ENCODE peak calls at places on chromosome 22, in eight cellular contexts. J is A549, F is HCT116, T is IMR-90, L is HepG2, B is H1, H is K562, I is GM12878. Y is an unnamed sample.

GRCh38 chr22:42342426-42343135 is 72.1 kb upstream of the TCF20 start:
- DNase-seq in J (no peak), F (no peak), T (no peak), L (no peak), B (no peak), H (no peak), I (no peak), Y (no peak)

GRCh38 chr22:37147186-37147990 is 2.3 kb downstream of the IL2RB start:
- DNase-seq in J (no peak), F (no peak), T (no peak), L (no peak), B (no peak), H (no peak), I (no peak), Y (no peak)

GRCh38 chr22:26669060-26669481 is 11.7 kb downstream of the MIAT start:
- DNase-seq in J (no peak), F (peak; percentile 62), T (peak; percentile 63), L (peak; percentile 32), B (no peak), H (no peak), I (no peak), Y (peak; percentile 55)

GRCh38 chr22:27422442-27422841 is 379.1 kb downstream of the MN1 start:
- DNase-seq in J (no peak), F (no peak), T (no peak), L (no peak), B (no peak), H (no peak), I (no peak), Y (no peak)

GRCh38 chr22:28799125-28799833 is 1.1 kb downstream of the XBP1 start:
- DNase-seq in J (peak; percentile 71), F (peak; percentile 35), T (peak; percentile 96), L (peak; percentile 70), B (no peak), H (peak; percentile 54), I (no peak), Y (peak; percentile 82)

GRCh38 chr22:37676691-37677627 is 1.5 kb downstream of the LGALS1 start:
- DNase-seq in J (no peak), F (peak; percentile 69), T (peak; percentile 98), L (peak; percentile 75), B (peak; percentile 78), H (peak; percentile 95), I (no peak), Y (peak; percentile 95)

GRCh38 chr22:24156915-24157782 is 24.1 kb upstream of the SUSD2 start:
- DNase-seq in J (peak; percentile 82), F (peak; percentile 67), T (peak; percentile 64), L (peak; percentile 89), B (peak; percentile 80), H (peak; percentile 84), I (peak; percentile 78), Y (peak; percentile 75)

GRCh38 chr22:33823552-33823951 is 96.7 kb downstream of the LARGE1 start:
- DNase-seq in J (no peak), F (no peak), T (peak; percentile 45), L (peak; percentile 69), B (no peak), H (no peak), I (no peak), Y (no peak)

GRCh38 chr22:21020802-21021429 is 6.0 kb downstream of the P2RX6 start:
- DNase-seq in J (peak; percentile 51), F (no peak), T (no peak), L (no peak), B (no peak), H (peak; percentile 85), I (no peak), Y (no peak)

DNA sequence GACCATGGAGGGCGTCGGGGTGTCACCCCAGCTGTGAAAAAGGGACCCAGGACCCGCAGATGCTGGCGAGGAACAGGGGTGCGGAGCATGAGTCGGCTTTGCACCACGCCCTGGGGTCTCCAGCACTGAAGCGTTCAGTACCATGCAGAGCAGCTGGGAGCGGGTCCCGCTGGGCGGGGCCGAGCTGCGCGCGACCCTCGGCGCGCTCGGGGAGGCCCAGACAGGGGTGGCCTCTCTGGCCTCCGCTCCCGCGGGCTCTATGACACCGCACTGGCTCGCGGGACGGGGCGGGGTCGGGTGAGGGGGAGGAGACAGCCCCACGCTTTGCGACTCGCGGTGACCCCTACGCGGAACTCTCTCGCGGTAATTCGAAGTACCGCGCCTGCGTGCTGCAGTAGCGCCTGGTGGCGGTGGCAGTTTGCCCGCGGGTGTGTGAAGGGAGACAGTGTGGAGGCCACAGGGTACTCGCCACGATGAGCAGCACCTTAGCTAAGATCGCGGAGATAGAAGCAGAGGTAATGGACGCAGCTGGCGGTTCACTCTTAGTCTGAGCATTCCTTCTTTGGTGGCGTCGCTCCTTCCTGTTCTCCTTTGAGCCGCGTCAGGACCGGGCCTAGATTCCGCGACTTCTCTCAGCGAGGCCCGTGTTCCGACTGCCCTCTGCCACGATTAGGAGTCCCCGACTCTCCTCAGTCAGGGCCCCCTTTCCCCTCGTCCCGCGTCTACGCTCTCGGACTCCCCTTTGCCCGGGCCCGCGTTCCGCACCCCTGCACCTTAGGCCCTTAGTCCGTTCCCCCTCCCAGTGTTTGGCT is at the start of gene DRG1:
- DNase-seq in J (peak; percentile 85), F (peak; percentile 89), T (peak; percentile 92), L (peak; percentile 90), B (peak; percentile 85), H (peak; percentile 94), I (peak; percentile 85), Y (peak; percentile 96)
- TF ChIP-seq POLR2A in J (peak; percentile 76), F (peak; percentile 95), T (peak; percentile 92), L (peak; percentile 95), B (peak; percentile 92), H (peak; percentile 96), I (peak; percentile 99), Y (peak; percentile 99)

GRCh38 chr22:44710474-44711235 is 8.7 kb downstream of the PRR5 start:
- DNase-seq in J (no peak), F (no peak), T (no peak), L (no peak), B (no peak), H (no peak), I (no peak), Y (no peak)

GRCh38 chr22:44712962-44713361 is 11.0 kb downstream of the PRR5 start:
- DNase-seq in J (no peak), F (no peak), T (no peak), L (no peak), B (no peak), H (no peak), I (no peak), Y (no peak)

GRCh38 chr22:44711236-44711560 is 9.2 kb downstream of the PRR5 start:
- DNase-seq in J (no peak), F (no peak), T (no peak), L (no peak), B (no peak), H (no peak), I (no peak), Y (no peak)

GRCh38 chr22:44711701-44712100 is 9.7 kb downstream of the PRR5 start:
- DNase-seq in J (no peak), F (no peak), T (no peak), L (no peak), B (no peak), H (no peak), I (no peak), Y (no peak)

GRCh38 chr22:44712156-44712555 is 10.2 kb downstream of the PRR5 start:
- DNase-seq in J (no peak), F (no peak), T (no peak), L (no peak), B (no peak), H (no peak), I (no peak), Y (no peak)
- H3K4me2 ChIP-seq in J (no peak overlapping the region), F (no peak overlapping the region), T (no peak overlapping the region), L (no peak overlapping the region), B (no peak overlapping the region), H (no peak overlapping the region), I (no peak overlapping the region), Y (no peak overlapping the region)

DNA sequence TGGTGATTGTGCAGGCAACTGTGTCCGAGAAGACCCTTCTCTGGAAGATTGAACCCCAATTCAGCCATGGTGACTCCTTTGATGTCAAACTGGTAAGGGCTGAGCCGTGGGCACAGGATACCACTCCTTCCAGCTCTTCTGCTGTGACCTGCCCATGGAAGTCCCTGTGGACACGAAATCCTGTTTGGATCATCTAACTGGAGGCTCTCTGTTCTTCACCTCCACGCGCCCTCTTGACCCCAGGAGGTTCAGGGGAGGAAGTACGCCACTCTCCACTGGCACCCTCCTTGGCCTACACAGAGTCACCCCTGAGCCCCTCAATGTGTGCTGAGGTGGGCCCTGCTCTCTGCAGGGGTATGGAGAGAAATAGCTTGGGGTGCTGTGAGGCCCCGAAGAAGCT is 810 bp downstream of the ISX start:
- DNase-seq in J (no peak), F (no peak), T (no peak), L (no peak), B (no peak), H (no peak), I (no peak), Y (no peak)
- H3K4me3 ChIP-seq in J (no peak overlapping the region), F (no peak overlapping the region), T (no peak overlapping the region), L (peak overlapping the region; percentile 26), B (no peak overlapping the region), H (no peak overlapping the region), I (no peak overlapping the region), Y (no peak overlapping the region)

DNA sequence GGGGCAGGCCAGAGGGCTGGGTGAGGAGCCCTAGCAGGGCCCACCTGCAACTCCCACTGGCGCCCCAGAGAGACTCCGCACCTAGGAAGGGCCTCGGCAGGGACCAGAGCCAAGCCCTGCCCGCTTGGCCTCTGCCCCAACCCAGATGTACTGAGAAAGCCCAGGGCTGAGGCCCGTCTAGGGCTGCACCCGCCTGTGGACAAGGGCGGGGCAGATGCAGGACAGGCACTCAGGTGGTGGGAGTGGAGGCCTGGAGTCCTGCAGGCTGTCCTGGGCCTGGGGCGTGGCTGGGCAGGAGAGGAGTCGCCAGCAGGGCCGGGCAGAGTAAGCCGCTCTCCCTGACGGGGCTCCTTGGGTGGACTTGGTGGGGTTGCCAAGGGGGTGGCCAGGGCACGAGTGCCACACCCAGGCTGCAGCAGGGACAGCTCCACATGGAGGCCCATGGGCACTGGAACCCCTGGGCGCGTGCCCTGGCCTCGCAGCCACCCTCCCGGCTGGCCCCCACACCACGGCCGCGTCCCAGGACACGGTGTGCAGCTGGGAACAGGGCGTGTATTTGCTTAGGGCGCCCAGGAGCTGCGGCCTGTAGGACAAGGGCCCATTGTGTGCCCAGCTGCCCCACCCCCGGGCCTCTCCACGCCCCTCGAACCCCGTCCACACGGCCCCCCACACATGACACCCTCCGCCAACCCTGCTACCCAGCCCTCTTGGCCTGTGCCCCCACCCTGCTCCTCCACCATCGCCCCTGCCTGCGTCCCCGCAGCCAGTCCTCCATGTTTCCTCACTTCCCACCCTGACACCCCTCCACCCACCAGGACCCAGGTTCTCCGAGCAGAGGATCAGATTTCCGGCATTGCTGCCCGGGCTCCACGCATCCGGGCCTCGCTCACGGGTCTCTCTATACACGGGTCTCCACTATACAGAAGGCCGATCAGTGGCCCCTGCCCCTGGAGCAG is 11.3 kb upstream of the PIM3 start:
- DNase-seq in J (no peak), F (no peak), T (no peak), L (peak; percentile 84), B (no peak), H (no peak), I (no peak), Y (no peak)
- TF ChIP-seq POLR2A in J (no peak), F (no peak), T (no peak), L (no peak), B (no peak), H (no peak), I (no peak), Y (no peak)

GRCh38 chr22:40450651-40451050 is 80.3 kb downstream of the SGSM3 start:
- DNase-seq in J (no peak), F (no peak), T (no peak), L (no peak), B (no peak), H (no peak), I (no peak), Y (no peak)
- H3K4me2 ChIP-seq in J (no peak overlapping the region), F (no peak overlapping the region), T (no peak overlapping the region), L (no peak overlapping the region), B (no peak overlapping the region), H (no peak overlapping the region), I (no peak overlapping the region), Y (no peak overlapping the region)

Y was measured in endothelial cell of umbilical vein.